ENCODE peak calls at places on chromosomes 7 and 10, in four cellular contexts. L is heart right ventricle; P is CD4-positive, alpha-beta memory T cell; I is cardiac muscle cell. V is an unnamed sample.
A peak's percentile ranks its signal among the peaks of the same experiment; 100 is the strongest.

GRCh38 chr10:98536551-98536950 is 89.8 kb upstream of the HPS1 start:
- DNase-seq in L (no peak), P (no peak), I (no peak), V (no peak)

GRCh38 chr10:24331457-24331856 is 122.5 kb downstream of the KIAA1217 start:
- DNase-seq in L (peak; percentile 57), P (no peak), I (no peak), V (no peak)

GRCh38 chr10:106560925-106561640 is 603.4 kb downstream of the SORCS1 start:
- DNase-seq in L (no peak), P (no peak), I (no peak), V (no peak)

GRCh38 chr7:41886257-41886905 is 183.5 kb upstream of the INHBA start:
- DNase-seq in L (peak; percentile 24), P (no peak), I (no peak), V (no peak)

GRCh38 chr10:103772096-103772845 is 83.1 kb downstream of the SH3PXD2A start:
- DNase-seq in L (peak; percentile 87), P (peak; percentile 56), I (peak; percentile 81), V (peak; percentile 29)

GRCh38 chr7:134709197-134709596 is 62.5 kb downstream of the BPGM start:
- DNase-seq in L (no peak), P (no peak), I (no peak), V (no peak)

GRCh38 chr10:125419146-125419545 is 258.8 kb upstream of the CTBP2 start:
- DNase-seq in L (no peak), P (no peak), I (no peak), V (no peak)

GRCh38 chr7:23603632-23604295 is 6.6 kb downstream of the CCDC126 start:
- DNase-seq in L (no peak), P (no peak), I (no peak), V (no peak)

GRCh38 chr10:63346015-63346441 is 119.7 kb downstream of the JMJD1C start:
- DNase-seq in L (no peak), P (no peak), I (no peak), V (no peak)

GRCh38 chr10:86355571-86356038 is 11.0 kb downstream of the GRID1 start:
- DNase-seq in L (peak; percentile 75), P (no peak), I (no peak), V (no peak)

GRCh38 chr7:148540041-148540738 is 50.4 kb upstream of the C7orf33 start:
- DNase-seq in L (peak; percentile 49), P (no peak), I (no peak), V (no peak)

GRCh38 chr7:14207154-14207553 is 217.7 kb upstream of the ETV1 start:
- DNase-seq in L (peak; percentile 6), P (no peak), I (no peak), V (no peak)

GRCh38 chr10:92699518-92700272 is 9.9 kb downstream of the HHEX start:
- DNase-seq in L (peak; percentile 31), P (peak; percentile 26), I (peak; percentile 39), V (no peak)

GRCh38 chr10:123642697-123643096 is 23.5 kb upstream of the GPR26 start:
- DNase-seq in L (no peak), P (no peak), I (no peak), V (no peak)

GRCh38 chr10:91617073-91617580 is 15.7 kb downstream of the PPP1R3C start:
- DNase-seq in L (no peak), P (no peak), I (no peak), V (no peak)

GRCh38 chr7:130084037-130084875 is 13.9 kb downstream of the KLHDC10 start:
- DNase-seq in L (no peak), P (no peak), I (no peak), V (no peak)

GRCh38 chr7:143974457-143974856 is 19.8 kb downstream of the OR2F1 start:
- DNase-seq in L (no peak), P (no peak), I (no peak), V (no peak)

GRCh38 chr10:5168897-5169296 is 16.1 kb downstream of the AKR1C8 start:
- DNase-seq in L (no peak), P (no peak), I (no peak), V (no peak)

GRCh38 chr7:157615852-157616251 is 279.0 kb downstream of the DNAJB6 start:
- DNase-seq in L (no peak), P (no peak), I (no peak), V (no peak)

GRCh38 chr7:39588401-39588800 is 22.2 kb downstream of the YAE1 start:
- DNase-seq in L (no peak), P (no peak), I (no peak), V (no peak)

GRCh38 chr7:22667562-22668239 is 59.3 kb upstream of the IL6 start:
- DNase-seq in L (no peak), P (no peak), I (no peak), V (no peak)

GRCh38 chr10:115566867-115567266 is 473.7 kb downstream of the ATRNL1 start:
- DNase-seq in L (no peak), P (no peak), I (no peak), V (no peak)

GRCh38 chr7:117061751-117062150 is 108.5 kb downstream of the ST7 start:
- DNase-seq in L (no peak), P (no peak), I (no peak), V (no peak)

GRCh38 chr7:26443761-26444160 is 152.1 kb downstream of the SNX10 start:
- DNase-seq in L (no peak), P (no peak), I (no peak), V (no peak)

GRCh38 chr10:111114931-111115500 is 38.2 kb downstream of the ADRA2A start:
- DNase-seq in L (no peak), P (no peak), I (no peak), V (no peak)

GRCh38 chr10:92204238-92204637 is 86.6 kb downstream of the CPEB3 start:
- DNase-seq in L (no peak), P (no peak), I (no peak), V (no peak)

GRCh38 chr7:117555260-117555659 is 75.4 kb downstream of the CFTR start:
- DNase-seq in L (no peak), P (no peak), I (no peak), V (no peak)

GRCh38 chr7:4783762-4784351 is 8.4 kb downstream of the AP5Z1 start:
- DNase-seq in L (no peak), P (no peak), I (no peak), V (no peak)

GRCh38 chr10:3886666-3887251 is 101.8 kb upstream of the KLF6 start:
- DNase-seq in L (peak; percentile 55), P (no peak), I (no peak), V (no peak)

GRCh38 chr10:91707236-91707635 is 74.4 kb upstream of the PPP1R3C start:
- DNase-seq in L (no peak), P (no peak), I (no peak), V (no peak)

GRCh38 chr10:102484021-102484420 is 18.5 kb downstream of the ACTR1A start:
- DNase-seq in L (no peak), P (no peak), I (no peak), V (no peak)

GRCh38 chr7:130695840-130696239 is 9.5 kb upstream of the TSGA13 start:
- DNase-seq in L (no peak), P (no peak), I (peak; percentile 16), V (no peak)

GRCh38 chr7:6163402-6163801 is 109.0 kb downstream of the CYTH3 start:
- DNase-seq in L (no peak), P (no peak), I (no peak), V (no peak)

GRCh38 chr7:82362129-82362528 is 81.4 kb downstream of the CACNA2D1 start:
- DNase-seq in L (no peak), P (no peak), I (no peak), V (no peak)

DNA sequence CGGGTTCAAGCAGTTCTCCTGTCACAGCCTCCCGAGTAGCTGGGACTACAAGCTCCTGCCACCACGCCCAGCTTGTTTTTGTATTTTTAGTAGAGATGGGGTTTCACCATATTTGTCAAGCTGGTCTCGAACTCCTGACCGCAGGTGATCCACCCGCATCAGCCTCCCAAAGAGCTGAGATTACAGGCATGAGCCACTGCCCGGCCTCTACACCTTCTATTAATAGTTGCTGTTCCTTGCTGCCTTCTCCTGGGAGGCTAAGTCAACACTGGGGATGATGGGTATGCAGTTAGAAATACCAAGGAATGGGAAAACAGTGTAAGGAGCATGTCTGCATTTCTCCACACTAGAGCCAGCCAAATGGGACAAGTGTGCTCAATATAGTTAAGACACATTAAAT is 97.3 kb upstream of the PDLIM1 start:
- DNase-seq in L (no peak), P (no peak), I (no peak), V (no peak)
- H3K4me1 ChIP-seq in L (peaks cover 47% of the 10 kb centered on the region), P (no peaks in the 10 kb centered on the region), I (no peaks in the 10 kb centered on the region), V (no peaks in the 10 kb centered on the region)

GRCh38 chr10:119129721-119130120 is 25.8 kb downstream of the DENND10 start:
- DNase-seq in L (no peak), P (no peak), I (no peak), V (no peak)

GRCh38 chr10:119135517-119135890 is 30.0 kb downstream of the SFXN4 start:
- DNase-seq in L (no peak), P (no peak), I (no peak), V (no peak)

GRCh38 chr10:119132521-119133345 is 28.8 kb downstream of the DENND10 start:
- DNase-seq in L (no peak), P (no peak), I (no peak), V (no peak)

GRCh38 chr10:119136084-119136483 is 29.4 kb downstream of the SFXN4 start:
- DNase-seq in L (no peak), P (no peak), I (no peak), V (no peak)

DNA sequence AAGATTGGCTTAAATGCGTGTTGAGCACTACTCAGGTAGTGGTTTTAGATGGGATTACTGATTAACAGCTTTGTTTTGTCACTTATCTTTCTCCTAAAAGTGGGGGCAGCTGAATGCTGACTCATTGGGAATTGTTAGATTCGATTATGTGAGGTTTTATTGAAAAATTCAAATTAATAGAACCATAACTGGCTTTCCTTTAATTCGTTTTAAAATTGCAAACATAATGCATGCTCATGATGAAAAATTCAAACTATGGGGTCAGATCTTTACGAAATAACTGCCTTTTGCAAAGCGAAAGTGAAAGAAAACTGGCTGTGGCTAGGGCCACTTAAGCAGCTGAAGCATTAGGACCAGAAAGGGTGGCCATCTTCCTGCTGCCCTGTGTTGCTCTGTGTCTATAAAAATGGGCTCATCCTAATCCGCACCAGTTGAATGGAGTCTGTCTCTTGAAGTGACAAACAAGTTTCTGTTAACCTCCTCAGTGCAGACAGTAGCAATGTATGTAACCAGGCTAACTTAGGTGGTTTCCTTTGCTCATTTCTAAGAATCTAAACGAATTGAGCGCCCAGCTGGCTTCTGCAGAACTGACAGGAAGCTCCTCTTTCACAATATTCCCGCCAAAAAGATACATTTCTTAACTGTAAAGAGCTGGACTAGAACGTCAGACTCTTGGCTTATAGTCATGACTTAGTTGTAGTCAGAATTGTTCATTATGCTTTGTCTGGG is 27.8 kb downstream of the DENND10 start:
- DNase-seq in L (no peak), P (peak; percentile 57), I (no peak), V (peak; percentile 24)
- H3K27ac ChIP-seq in L (peak overlapping the region; percentile 66), P (peak overlapping the region; percentile 65), I (peak overlapping the region; percentile 34), V (peak overlapping the region; percentile 66)

DNA sequence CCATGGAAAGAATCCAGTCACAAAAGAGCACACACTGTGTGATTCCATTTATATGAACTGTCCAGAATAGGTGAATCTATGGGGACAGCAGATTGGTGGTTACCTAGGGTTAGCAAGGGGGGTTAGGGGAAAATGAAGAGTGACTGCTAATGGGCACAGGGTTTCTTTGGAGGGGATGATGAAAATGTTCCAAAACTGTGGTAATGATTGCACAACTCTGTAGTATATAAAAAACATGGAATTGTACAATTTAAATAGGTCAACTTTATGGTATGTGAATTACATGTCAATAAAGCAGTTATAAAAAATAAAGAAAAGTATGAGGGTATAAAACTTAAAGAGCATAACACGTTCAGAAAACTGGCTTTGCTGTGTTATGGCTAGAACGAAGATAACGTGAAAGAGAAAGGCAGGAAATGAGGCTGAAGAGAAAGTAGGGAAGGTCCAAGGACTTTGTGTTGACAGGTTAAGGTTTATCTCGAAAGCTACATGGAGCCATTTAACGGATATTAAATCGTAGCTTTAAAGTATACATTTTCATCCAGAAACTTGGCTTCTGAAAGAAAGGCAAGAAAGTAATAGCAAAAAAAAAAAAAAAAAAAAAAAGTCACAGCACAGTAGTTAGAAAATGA is 26.4 kb upstream of the MSS51 start:
- DNase-seq in L (no peak), P (no peak), I (no peak), V (no peak)
- H3K4me3 ChIP-seq in L (no peak overlapping the region), P (no peak overlapping the region), I (no peak overlapping the region), V (no peak overlapping the region)

GRCh38 chr10:21503580-21503979 is 21.9 kb downstream of the SKIDA1 start:
- DNase-seq in L (no peak), P (no peak), I (no peak), V (no peak)
- H3K4me1 ChIP-seq in L (peaks cover 6% of the 10 kb centered on the region), P (peaks cover 7% of the 10 kb centered on the region), I (peaks cover 79% of the 10 kb centered on the region), V (peaks cover 5% of the 10 kb centered on the region)

V was measured in naive thymus-derived CD4-positive, alpha-beta T cell.